ENCODE peak calls at places on chromosomes 6 and 20, in six cellular contexts. F, N, C, X, L and M are unnamed samples.

GRCh38 chr6:16058188-16058780 is 70.6 kb upstream of the MYLIP start:
- DNase-seq in F (no peak), N (no peak), C (no peak), X (no peak), L (no peak), M (no peak)

GRCh38 chr20:41587523-41587922 is 30.7 kb downstream of the CHD6 start:
- DNase-seq in F (no peak), N (no peak), C (no peak), X (no peak), L (no peak), M (no peak)

GRCh38 chr20:13102689-13103088 is 93.9 kb downstream of the SPTLC3 start:
- DNase-seq in F (no peak), N (no peak), C (no peak), X (no peak), L (no peak), M (no peak)

GRCh38 chr6:40831381-40831780 is 207.6 kb downstream of the UNC5CL start:
- DNase-seq in F (no peak), N (no peak), C (no peak), X (no peak), L (no peak), M (no peak)

GRCh38 chr6:90197854-90198496 is 98.7 kb downstream of the BACH2 start:
- DNase-seq in F (no peak), N (no peak), C (no peak), X (no peak), L (no peak), M (no peak)

GRCh38 chr20:10795286-10796026 is 121.7 kb upstream of the JAG1 start:
- DNase-seq in F (no peak), N (no peak), C (no peak), X (no peak), L (no peak), M (no peak)

GRCh38 chr6:168032383-168032760 is 34.9 kb downstream of the KIF25 start:
- DNase-seq in F (no peak), N (no peak), C (no peak), X (no peak), L (no peak), M (no peak)

GRCh38 chr6:7392402-7392801 is 2.8 kb downstream of the RIOK1 start:
- DNase-seq in F (no peak), N (no peak), C (no peak), X (no peak), L (no peak), M (no peak)

GRCh38 chr6:129672883-129673631 is 36.9 kb downstream of the ARHGAP18 start:
- DNase-seq in F (no peak), N (no peak), C (no peak), X (no peak), L (no peak), M (no peak)

GRCh38 chr6:44271914-44272313 is 1.7 kb downstream of the TMEM151B start:
- DNase-seq in F (no peak), N (no peak), C (no peak), X (no peak), L (no peak), M (no peak)

GRCh38 chr6:29887819-29888581 is 54.3 kb upstream of the HLA-A start:
- DNase-seq in F (peak; percentile 93), N (peak; percentile 92), C (peak; percentile 82), X (peak; percentile 89), L (peak; percentile 85), M (peak; percentile 87)

GRCh38 chr20:24697411-24697810 is 228.0 kb downstream of the SYNDIG1 start:
- DNase-seq in F (no peak), N (no peak), C (no peak), X (no peak), L (no peak), M (peak; percentile 1)

GRCh38 chr6:6875818-6876470 is 231.8 kb upstream of the RREB1 start:
- DNase-seq in F (no peak), N (no peak), C (no peak), X (no peak), L (no peak), M (no peak)

GRCh38 chr6:111481836-111482235 is 1.2 kb downstream of the REV3L start:
- DNase-seq in F (no peak), N (no peak), C (no peak), X (peak; percentile 2), L (no peak), M (no peak)

GRCh38 chr6:107740496-107741190 is 83.5 kb downstream of the SCML4 start:
- DNase-seq in F (no peak), N (no peak), C (no peak), X (no peak), L (no peak), M (no peak)

GRCh38 chr20:21433329-21433890 is 36.1 kb upstream of the NKX2-4 start:
- DNase-seq in F (no peak), N (no peak), C (no peak), X (no peak), L (no peak), M (no peak)

GRCh38 chr20:35773154-35773751 is 1.4 kb downstream of the PHF20 start:
- DNase-seq in F (no peak), N (peak; percentile 23), C (no peak), X (peak; percentile 25), L (peak; percentile 57), M (no peak)

GRCh38 chr6:134689676-134690447 is 260.0 kb downstream of the ALDH8A1 start:
- DNase-seq in F (no peak), N (no peak), C (peak; percentile 45), X (no peak), L (no peak), M (peak; percentile 26)

GRCh38 chr6:18785810-18786490 is 398.8 kb downstream of the RNF144B start:
- DNase-seq in F (no peak), N (no peak), C (no peak), X (no peak), L (no peak), M (no peak)

GRCh38 chr6:97669191-97669651 is 386.2 kb upstream of the MMS22L start:
- DNase-seq in F (no peak), N (no peak), C (peak; percentile 27), X (no peak), L (no peak), M (no peak)

GRCh38 chr6:4372866-4373265 is 237.5 kb upstream of the ECI2 start:
- DNase-seq in F (no peak), N (no peak), C (no peak), X (no peak), L (no peak), M (no peak)

GRCh38 chr20:45229264-45230056 is 8.3 kb downstream of the SEMG2 start:
- DNase-seq in F (no peak), N (no peak), C (peak; percentile 13), X (no peak), L (no peak), M (no peak)

GRCh38 chr6:126069457-126069856 is 83.1 kb downstream of the TRMT11 start:
- DNase-seq in F (no peak), N (no peak), C (peak; percentile 14), X (no peak), L (no peak), M (no peak)

GRCh38 chr6:142740449-142740848 is 204.5 kb downstream of the HIVEP2 start:
- DNase-seq in F (no peak), N (no peak), C (no peak), X (no peak), L (no peak), M (no peak)

GRCh38 chr6:142746524-142746923 is 198.5 kb downstream of the HIVEP2 start:
- DNase-seq in F (no peak), N (peak; percentile 8), C (no peak), X (peak; percentile 10), L (peak; percentile 63), M (no peak)

GRCh38 chr6:142749556-142749955 is 195.4 kb downstream of the HIVEP2 start:
- DNase-seq in F (no peak), N (no peak), C (no peak), X (no peak), L (no peak), M (no peak)

GRCh38 chr6:142744836-142745235 is 200.1 kb downstream of the HIVEP2 start:
- DNase-seq in F (no peak), N (no peak), C (no peak), X (no peak), L (no peak), M (no peak)
- H3K4me1 ChIP-seq in F (no peaks in the 10 kb centered on the region), N (no peaks in the 10 kb centered on the region), C (no peaks in the 10 kb centered on the region), X (peaks cover 3% of the 10 kb centered on the region), L (peaks cover 6% of the 10 kb centered on the region), M (no peaks in the 10 kb centered on the region)

GRCh38 chr20:38930242-38930569 is 4.0 kb downstream of the FAM83D start:
- DNase-seq in F (no peak), N (no peak), C (no peak), X (no peak), L (no peak), M (no peak)

GRCh38 chr20:38931984-38932383 is 5.8 kb downstream of the FAM83D start:
- DNase-seq in F (no peak), N (no peak), C (no peak), X (no peak), L (no peak), M (no peak)

GRCh38 chr20:38935285-38935684 is 9.1 kb downstream of the FAM83D start:
- DNase-seq in F (no peak), N (no peak), C (no peak), X (no peak), L (no peak), M (no peak)

GRCh38 chr20:38934530-38934929 is 8.3 kb downstream of the FAM83D start:
- DNase-seq in F (no peak), N (no peak), C (no peak), X (no peak), L (no peak), M (no peak)

GRCh38 chr20:38932457-38933120 is 6.4 kb downstream of the FAM83D start:
- DNase-seq in F (no peak), N (no peak), C (no peak), X (no peak), L (no peak), M (no peak)
- H3K4me1 ChIP-seq in F (no peaks in the 10 kb centered on the region), N (peaks cover 18% of the 10 kb centered on the region), C (no peaks in the 10 kb centered on the region), X (peaks cover 13% of the 10 kb centered on the region), L (peaks cover 6% of the 10 kb centered on the region), M (no peaks in the 10 kb centered on the region)

DNA sequence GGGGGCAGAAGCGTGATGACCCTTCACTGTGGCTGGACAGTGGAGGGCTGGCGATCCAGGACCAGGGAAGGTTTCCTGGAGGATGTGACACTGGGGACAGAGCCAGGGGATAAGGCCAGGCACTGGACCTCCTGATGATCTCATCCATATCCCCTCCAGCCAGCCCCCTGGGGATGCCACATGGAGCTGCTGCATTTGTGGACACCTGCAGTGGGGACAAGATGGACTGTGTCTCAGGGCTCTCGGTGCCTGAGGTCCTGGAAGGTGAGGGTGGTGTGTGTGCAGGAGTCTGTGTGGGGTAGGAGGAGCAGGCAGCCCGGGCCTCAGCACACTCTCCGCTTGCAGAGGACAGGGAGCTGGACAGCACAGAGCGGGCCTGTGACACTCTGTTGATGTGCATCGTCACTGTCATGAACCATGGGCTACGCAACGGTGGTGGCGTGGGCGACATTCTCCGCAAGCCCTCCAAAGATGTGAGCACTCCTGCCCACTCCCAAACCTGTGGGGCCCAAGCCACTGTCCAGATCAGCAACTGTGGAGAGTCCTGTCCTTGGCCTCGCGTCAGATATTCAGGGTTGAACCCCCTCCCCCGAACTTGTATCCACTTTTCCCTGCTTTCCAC is 19.9 kb downstream of the UQCC2 start:
- DNase-seq in F (no peak), N (no peak), C (no peak), X (no peak), L (no peak), M (no peak)
- H3K4me1 ChIP-seq in F (no peaks in the 10 kb centered on the region), N (peaks cover 47% of the 10 kb centered on the region), C (peaks cover 49% of the 10 kb centered on the region), X (peaks cover 51% of the 10 kb centered on the region), L (peaks cover 49% of the 10 kb centered on the region), M (peaks cover 8% of the 10 kb centered on the region)

GRCh38 chr6:119384444-119384843 is 34.9 kb upstream of the MAN1A1 start:
- DNase-seq in F (no peak), N (no peak), C (no peak), X (no peak), L (no peak), M (no peak)

GRCh38 chr6:119390276-119390793 is 40.8 kb upstream of the MAN1A1 start:
- DNase-seq in F (no peak), N (no peak), C (no peak), X (no peak), L (no peak), M (no peak)

GRCh38 chr6:119385994-119386393 is 36.4 kb upstream of the MAN1A1 start:
- DNase-seq in F (no peak), N (no peak), C (no peak), X (no peak), L (no peak), M (no peak)
- H3K4me1 ChIP-seq in F (no peaks in the 10 kb centered on the region), N (no peaks in the 10 kb centered on the region), C (no peaks in the 10 kb centered on the region), X (no peaks in the 10 kb centered on the region), L (no peaks in the 10 kb centered on the region), M (no peaks in the 10 kb centered on the region)